ENCODE peak calls at places on chromosomes 11 and 22, in ten cellular contexts. S, Q, F, M, X, H, J, C, R and T are unnamed samples.

GRCh38 chr11:121415861-121416260 is 36.3 kb upstream of the SORL1 start:
- DNase-seq in Q (no peak), J (no peak), M (no peak), R (no peak), H (no peak), X (no peak), S (peak; percentile 46), C (no peak), F (peak; percentile 1), T (no peak)

GRCh38 chr11:126231725-126232459 is 20.3 kb downstream of the FAM118B start:
- DNase-seq in C (no peak), M (no peak), S (peak; percentile 70), F (no peak), Q (no peak), X (no peak), R (no peak), J (no peak), H (no peak), T (no peak)

GRCh38 chr11:77026236-77026635 is 8.0 kb upstream of the B3GNT6 start:
- DNase-seq in M (no peak), S (no peak), X (no peak), R (no peak), H (no peak), F (no peak), C (no peak), J (no peak), Q (no peak), T (no peak)

GRCh38 chr11:83566948-83567347 is 280.8 kb upstream of the CCDC90B start:
- DNase-seq in R (no peak), M (no peak), Q (no peak), X (no peak), F (no peak), C (no peak), J (no peak), S (peak; percentile 74), H (no peak), T (no peak)

GRCh38 chr11:118878187-118878586 is 5.5 kb upstream of the CXCR5 start:
- DNase-seq in F (no peak), C (no peak), H (no peak), M (no peak), R (no peak), J (no peak), S (no peak), X (peak; percentile 50), Q (no peak), T (no peak)

GRCh38 chr11:19345848-19346681 is 105.3 kb upstream of the E2F8 start:
- DNase-seq in M (no peak), X (peak; percentile 16), J (no peak), S (peak; percentile 23), C (peak; percentile 21), H (peak; percentile 29), Q (no peak), F (peak; percentile 13), R (no peak), T (no peak)

GRCh38 chr22:23391022-23391421 is 189.1 kb downstream of the IGLL1 start:
- DNase-seq in C (no peak), Q (no peak), X (no peak), J (no peak), F (no peak), S (no peak), R (no peak), H (no peak), M (no peak), T (no peak)

GRCh38 chr11:15507592-15507991 is 392.9 kb downstream of the INSC start:
- DNase-seq in R (no peak), F (peak; percentile 47), J (no peak), M (no peak), S (peak; percentile 12), Q (peak; percentile 12), X (no peak), C (no peak), H (no peak), T (no peak)

DNA sequence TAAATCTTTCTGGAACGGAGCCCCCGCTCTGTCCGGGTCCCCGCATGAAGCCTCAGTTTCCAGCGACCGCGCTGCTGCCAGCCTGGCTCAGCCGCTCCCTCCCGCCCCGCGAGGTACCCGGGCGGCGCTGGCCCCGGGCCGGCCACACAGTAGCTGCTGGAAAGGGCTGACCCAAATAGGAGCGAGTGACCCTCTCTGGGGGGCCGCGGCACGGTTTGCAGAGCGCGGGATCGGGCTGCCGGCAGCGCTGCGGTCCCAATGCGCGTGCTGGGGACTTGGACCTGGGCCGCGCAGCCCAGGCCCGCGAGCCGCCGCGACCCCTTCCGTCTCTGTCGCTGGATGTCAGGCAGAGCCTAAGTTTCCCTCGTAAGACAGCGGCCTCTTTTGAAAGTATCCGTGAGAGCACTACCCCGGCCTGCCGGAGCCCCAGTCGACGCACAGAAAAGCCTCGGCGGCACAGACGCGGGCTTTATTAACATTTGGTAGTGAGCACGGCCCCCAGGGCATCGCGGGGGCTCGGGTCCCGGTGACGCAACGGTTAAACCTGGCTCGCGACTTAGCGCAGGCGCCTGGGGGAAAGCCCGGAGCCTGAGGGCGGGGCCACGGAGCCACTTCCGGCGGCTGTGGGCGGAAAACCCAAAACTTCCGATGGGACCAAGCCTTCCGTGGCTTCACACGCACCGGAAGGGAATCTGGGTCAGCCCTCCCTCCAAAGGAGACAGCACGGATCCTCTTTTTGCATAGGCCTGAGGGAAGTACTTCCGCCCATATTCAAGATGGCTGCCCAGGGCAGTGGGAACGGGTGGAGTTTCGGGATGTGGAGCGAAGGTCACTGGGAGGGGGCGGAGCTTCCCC is 14.9 kb downstream of the BAD start:
- DNase-seq in M (peak; percentile 99), F (peak; percentile 97), S (peak; percentile 100), H (peak; percentile 99), R (peak; percentile 93), J (peak; percentile 98), C (peak; percentile 87), X (peak; percentile 100), Q (peak; percentile 92), T (peak; percentile 96)
- TF ChIP-seq CTCF in M (no peak), F (no peak), S (no peak), H (no peak), R (no peak), J (peak; percentile 15), C (peak; percentile 12), X (peak; percentile 60), Q (no peak), T (no peak)

DNA sequence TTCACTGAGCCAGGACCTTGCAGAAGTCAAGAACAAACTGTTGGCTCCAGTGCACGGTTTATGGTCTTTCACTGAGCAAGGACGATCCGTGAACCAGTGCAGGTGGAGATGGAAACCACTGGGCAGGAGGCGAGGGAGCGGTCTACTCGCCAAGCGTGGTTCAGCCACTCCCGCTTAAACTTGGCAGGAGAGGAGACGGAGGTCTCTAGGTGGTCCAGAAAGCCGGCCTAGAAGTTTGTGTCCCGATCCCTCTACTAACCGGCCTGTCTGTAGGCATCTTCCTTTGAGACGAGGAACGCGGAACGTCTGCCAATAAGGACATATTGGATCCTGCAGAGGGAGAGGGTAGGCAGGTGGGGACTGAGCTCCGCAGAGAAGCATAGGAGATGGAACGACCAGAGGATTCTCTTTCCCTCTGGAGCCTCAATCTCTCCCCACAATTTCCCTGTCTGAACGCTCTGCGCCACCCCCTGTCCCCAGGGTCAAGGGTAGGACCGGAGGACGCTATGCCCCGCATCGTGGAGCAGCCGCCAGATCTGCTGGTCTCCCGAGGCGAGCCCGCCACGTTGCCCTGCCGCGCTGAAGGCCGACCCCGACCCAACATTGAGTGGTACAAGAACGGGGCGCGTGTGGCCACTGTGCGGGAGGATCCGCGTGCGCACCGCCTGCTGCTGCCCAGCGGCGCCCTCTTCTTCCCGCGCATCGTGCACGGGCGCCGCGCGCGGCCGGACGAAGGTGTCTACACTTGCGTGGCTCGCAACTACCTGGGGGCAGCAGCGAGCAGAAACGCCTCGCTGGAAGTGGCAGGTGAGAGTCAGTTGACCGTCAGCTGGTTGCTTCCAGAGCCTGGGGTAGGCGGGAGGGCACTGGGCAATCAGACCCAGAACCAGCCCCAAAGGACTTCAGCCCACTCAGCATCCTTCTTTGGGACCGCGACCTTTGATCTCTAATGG is 3.4 kb downstream of the ROBO3 start:
- DNase-seq in C (no peak), S (no peak), Q (no peak), H (no peak), R (no peak), F (no peak), M (no peak), X (no peak), J (no peak), T (no peak)
- TF ChIP-seq CTCF in C (no peak), S (no peak), Q (no peak), H (no peak), R (no peak), F (no peak), M (no peak), X (no peak), J (no peak), T (no peak)

DNA sequence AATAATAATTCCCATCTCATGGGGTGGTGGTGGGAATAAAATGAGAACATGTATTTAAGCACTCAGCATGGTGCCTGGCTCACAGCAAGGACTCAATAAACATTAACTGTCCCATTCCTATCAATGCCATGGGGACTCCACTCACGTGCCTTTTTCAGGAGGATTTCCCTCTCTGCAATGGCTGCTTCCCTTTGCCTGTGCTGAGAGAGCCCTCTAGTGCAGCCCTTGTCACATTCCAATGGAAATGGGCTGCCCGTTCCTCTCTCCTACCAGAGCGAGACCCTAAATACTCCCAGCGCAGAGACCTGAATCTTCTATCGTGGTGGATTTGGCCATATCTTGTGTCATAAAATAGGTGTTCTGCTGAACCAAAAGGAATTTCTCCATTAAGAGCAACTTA is 621.5 kb upstream of the B3GAT1 start:
- DNase-seq in J (no peak), H (no peak), Q (no peak), S (peak; percentile 2), M (no peak), X (no peak), R (no peak), C (no peak), F (no peak), T (no peak)
- TF ChIP-seq CTCF in J (peak; percentile 59), H (peak; percentile 24), Q (peak; percentile 17), S (no peak), M (no peak), X (no peak), R (no peak), C (no peak), F (no peak), T (no peak)

GRCh38 chr11:34499719-34500505 is 13.7 kb downstream of the ELF5 start:
- DNase-seq in R (no peak), J (no peak), X (no peak), S (no peak), H (no peak), F (no peak), C (no peak), M (no peak), Q (no peak), T (no peak)

GRCh38 chr11:34505874-34506273 is 7.7 kb downstream of the ELF5 start:
- DNase-seq in J (no peak), F (no peak), M (no peak), H (no peak), Q (no peak), X (no peak), R (no peak), S (no peak), C (no peak), T (no peak)

GRCh38 chr11:34501962-34502361 is 11.6 kb downstream of the ELF5 start:
- DNase-seq in J (no peak), S (no peak), F (no peak), X (no peak), H (no peak), C (no peak), R (no peak), M (no peak), Q (no peak), T (no peak)

GRCh38 chr11:34501500-34501899 is 12.1 kb downstream of the ELF5 start:
- DNase-seq in F (no peak), H (no peak), C (no peak), S (peak; percentile 94), Q (no peak), X (no peak), R (no peak), M (no peak), J (no peak), T (no peak)

DNA sequence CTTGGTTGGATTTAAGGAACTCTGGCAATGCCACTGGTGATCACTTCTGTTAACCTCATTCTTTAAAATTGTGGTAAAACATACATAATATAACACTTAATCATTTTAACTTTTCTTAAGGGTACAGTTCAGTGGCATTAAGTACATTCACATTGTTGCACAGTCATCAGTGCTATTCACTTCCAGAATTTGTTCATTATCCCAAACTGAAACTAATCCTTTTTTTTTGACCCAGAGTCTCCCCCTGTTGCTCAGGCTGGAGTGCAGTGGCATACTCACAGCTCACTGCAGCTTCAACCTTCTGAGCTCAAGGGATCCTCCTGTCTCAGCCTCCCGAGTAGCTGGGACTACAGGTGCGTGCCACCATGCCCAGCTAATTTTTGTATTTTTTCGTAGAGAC is 10.6 kb downstream of the ELF5 start:
- DNase-seq in F (no peak), J (no peak), M (no peak), S (no peak), H (no peak), Q (no peak), R (no peak), C (no peak), X (no peak), T (no peak)
- TF ChIP-seq CTCF in F (no peak), J (no peak), M (no peak), S (peak; percentile 30), H (no peak), Q (no peak), R (no peak), C (no peak), X (no peak), T (no peak)